ENCODE peak calls at places on chromosome 2, in eight cellular contexts. U, F, E, X, S, V, T and Q are unnamed samples.

GRCh38 chr2:43426305-43427031 is 169.4 kb downstream of the THADA start:
- DNase-seq in U (peak; percentile 98), F (peak; percentile 75), E (peak; percentile 95), X (peak; percentile 21), S (peak; percentile 26), V (peak; percentile 95), T (no peak), Q (peak; percentile 55)

GRCh38 chr2:208033701-208034502 is 8.6 kb upstream of the PLEKHM3 start:
- DNase-seq in U (no peak), F (no peak), E (peak; percentile 65), X (peak; percentile 17), S (no peak), V (no peak), T (no peak), Q (peak; percentile 44)

GRCh38 chr2:85326946-85327756 is 638 bp downstream of the TGOLN2 start:
- DNase-seq in U (peak; percentile 48), F (peak; percentile 85), E (peak; percentile 29), X (no peak), S (peak; percentile 38), V (peak; percentile 42), T (no peak), Q (peak; percentile 62)

GRCh38 chr2:200862532-200863000 is 1.9 kb downstream of the CLK1 start:
- DNase-seq in U (peak; percentile 67), F (no peak), E (peak; percentile 63), X (peak; percentile 29), S (peak; percentile 26), V (peak; percentile 39), T (peak; percentile 8), Q (peak; percentile 68)

GRCh38 chr2:37582911-37583310 is 88.5 kb downstream of the CDC42EP3 start:
- DNase-seq in U (no peak), F (no peak), E (no peak), X (no peak), S (no peak), V (no peak), T (no peak), Q (no peak)

GRCh38 chr2:118232391-118233255 is 144.4 kb downstream of the INSIG2 start:
- DNase-seq in U (no peak), F (no peak), E (no peak), X (no peak), S (no peak), V (no peak), T (no peak), Q (no peak)

GRCh38 chr2:236972491-236973379 is 113.0 kb upstream of the COPS8 start:
- DNase-seq in U (peak; percentile 82), F (peak; percentile 82), E (peak; percentile 58), X (peak; percentile 39), S (no peak), V (peak; percentile 64), T (peak; percentile 47), Q (no peak)

GRCh38 chr2:135255208-135255607 is 203.1 kb downstream of the RAB3GAP1 start:
- DNase-seq in U (no peak), F (no peak), E (no peak), X (no peak), S (no peak), V (no peak), T (no peak), Q (no peak)

GRCh38 chr2:135150711-135151110 is 98.6 kb downstream of the RAB3GAP1 start:
- DNase-seq in U (no peak), F (no peak), E (peak; percentile 12), X (no peak), S (no peak), V (no peak), T (no peak), Q (no peak)

GRCh38 chr2:108189316-108189715 is 50.5 kb upstream of the SULT1C3 start:
- DNase-seq in U (peak; percentile 63), F (no peak), E (peak; percentile 28), X (no peak), S (no peak), V (no peak), T (no peak), Q (no peak)

GRCh38 chr2:157260403-157261198 is 3.1 kb downstream of the GALNT5 start:
- DNase-seq in U (no peak), F (no peak), E (no peak), X (no peak), S (no peak), V (no peak), T (no peak), Q (no peak)

GRCh38 chr2:43233218-43234212 is 7.1 kb upstream of the ZFP36L2 start:
- DNase-seq in U (no peak), F (no peak), E (no peak), X (no peak), S (no peak), V (no peak), T (no peak), Q (no peak)

GRCh38 chr2:182050333-182050855 is 64.7 kb downstream of the PPP1R1C start:
- DNase-seq in U (no peak), F (no peak), E (no peak), X (no peak), S (no peak), V (no peak), T (no peak), Q (no peak)

GRCh38 chr2:142689206-142689605 is 188.3 kb upstream of the KYNU start:
- DNase-seq in U (no peak), F (no peak), E (no peak), X (no peak), S (no peak), V (no peak), T (no peak), Q (no peak)